ENCODE peak calls at places on chromosomes 13 and 19, in seven cellular contexts. X is AG04449; V is NCI-H1436; W is stimulated activated naive B cell treated with anti-CD40 and anti-IgM and Interleukin-4, amounts not matched to agents 10 μg/mL and 1 μg/mL and 100 μg/mL, for 72 hours; E is uterus; I is kidney glomerular epithelial cell; Q is heart left ventricle. G is an unnamed sample.

GRCh38 chr19:51263808-51264207 is 12.9 kb downstream of the SIGLECL1 start:
- DNase-seq in X (no peak), E (no peak), V (no peak), Q (no peak), W (no peak), I (no peak), G (no peak)

GRCh38 chr19:34041922-34042521 is 130.3 kb upstream of the LSM14A start:
- DNase-seq in E (peak; percentile 31), W (peak; percentile 27), Q (peak; percentile 47), V (no peak), I (no peak), X (no peak), G (peak; percentile 5)

GRCh38 chr13:112766336-112766735 is 76.5 kb downstream of the ATP11A start:
- DNase-seq in V (no peak), E (no peak), Q (no peak), W (no peak), X (no peak), I (no peak), G (no peak)

GRCh38 chr19:16988661-16989060 is 37.9 kb downstream of the CPAMD8 start:
- DNase-seq in V (no peak), W (no peak), Q (no peak), I (no peak), E (no peak), X (no peak), G (no peak)

GRCh38 chr13:112447306-112447705 is 71.2 kb downstream of the SPACA7 start:
- DNase-seq in Q (no peak), E (no peak), I (no peak), X (no peak), W (no peak), V (no peak), G (no peak)

GRCh38 chr13:78121459-78122348 is 203.1 kb upstream of the EDNRB start:
- DNase-seq in V (peak; percentile 56), W (no peak), Q (no peak), X (no peak), E (peak; percentile 21), I (peak; percentile 62), G (peak; percentile 4)

GRCh38 chr19:3969435-3970312 is 1.2 kb downstream of the DAPK3 start:
- DNase-seq in E (no peak), V (no peak), X (peak; percentile 52), W (no peak), I (peak; percentile 80), Q (no peak), G (peak; percentile 77)

GRCh38 chr19:3578390-3578789 is 5.6 kb downstream of the HMG20B start:
- DNase-seq in I (no peak), X (no peak), E (no peak), Q (no peak), W (no peak), V (no peak), G (no peak)

GRCh38 chr19:3073931-3074595 is 11.8 kb upstream of the TLE5 start:
- DNase-seq in Q (no peak), W (no peak), E (peak; percentile 48), I (no peak), V (peak; percentile 48), X (no peak), G (no peak)

GRCh38 chr19:47494729-47495128 is 10.7 kb upstream of the KPTN start:
- DNase-seq in X (no peak), V (no peak), E (no peak), I (no peak), Q (no peak), W (no peak), G (no peak)

GRCh38 chr13:30736921-30737320 is 1.6 kb downstream of the ALOX5AP start:
- DNase-seq in V (no peak), X (no peak), Q (no peak), W (no peak), E (no peak), I (no peak), G (no peak)

GRCh38 chr13:114082849-114083645 is 49.4 kb downstream of the RASA3 start:
- DNase-seq in W (no peak), I (no peak), Q (no peak), V (no peak), E (no peak), X (no peak), G (no peak)

GRCh38 chr13:52359534-52359933 is 46.4 kb downstream of the THSD1 start:
- DNase-seq in V (no peak), Q (no peak), X (no peak), E (no peak), W (no peak), I (no peak), G (no peak)

GRCh38 chr13:48437381-48437780 is 24.5 kb upstream of the LPAR6 start:
- DNase-seq in Q (peak; percentile 78), X (no peak), E (peak; percentile 60), W (no peak), V (no peak), I (peak; percentile 42), G (no peak)

GRCh38 chr13:21971662-21972635 is 301.1 kb downstream of the FGF9 start:
- DNase-seq in Q (no peak), W (no peak), V (no peak), I (no peak), E (no peak), X (no peak), G (peak; percentile 88)

GRCh38 chr19:50415661-50416033 is 3.1 kb upstream of the SPIB start:
- DNase-seq in X (no peak), Q (no peak), I (no peak), E (no peak), W (peak; percentile 95), V (no peak), G (no peak)

GRCh38 chr13:18959996-18960395 is 221.6 kb downstream of the TUBA3C start:
- DNase-seq in E (no peak), X (no peak), Q (no peak), W (no peak), I (no peak), V (no peak), G (no peak)

GRCh38 chr13:74464656-74465055 is 330.5 kb upstream of the KLF12 start:
- DNase-seq in X (no peak), V (no peak), I (no peak), W (no peak), Q (no peak), E (no peak), G (no peak)

GRCh38 chr19:16457195-16457953 is 14.4 kb downstream of the EPS15L1 start:
- DNase-seq in E (peak; percentile 42), V (no peak), I (peak; percentile 81), Q (peak; percentile 65), W (no peak), X (no peak), G (no peak)

GRCh38 chr13:32837307-32837972 is 178.8 kb upstream of the KL start:
- DNase-seq in Q (no peak), V (peak; percentile 9), I (no peak), E (no peak), X (no peak), W (no peak), G (no peak)

GRCh38 chr13:51759240-51759639 is 44.7 kb downstream of the DHRS12 start:
- DNase-seq in W (no peak), X (no peak), E (no peak), V (no peak), I (no peak), Q (no peak), G (no peak)

GRCh38 chr19:46773018-46773399 is 15.4 kb downstream of the SLC1A5 start:
- DNase-seq in X (no peak), V (no peak), W (no peak), Q (no peak), I (no peak), E (no peak), G (no peak)

GRCh38 chr13:41401371-41401770 is 56.0 kb upstream of the RGCC start:
- DNase-seq in Q (no peak), V (no peak), E (no peak), I (no peak), W (no peak), X (no peak), G (no peak)

GRCh38 chr19:50300051-50300450 is 29.1 kb downstream of the KCNC3 start:
- DNase-seq in V (no peak), E (no peak), I (no peak), X (no peak), W (no peak), Q (no peak), G (no peak)

GRCh38 chr19:18577365-18577914 is 5.8 kb downstream of the UBA52 start:
- DNase-seq in W (no peak), I (no peak), Q (no peak), X (no peak), V (no peak), E (no peak), G (no peak)

GRCh38 chr13:76836311-76836710 is 49.9 kb downstream of the KCTD12 start:
- DNase-seq in V (no peak), Q (no peak), W (no peak), E (no peak), X (no peak), I (peak; percentile 39), G (no peak)

GRCh38 chr19:10010247-10010691 is at the start of gene COL5A3:
- DNase-seq in E (peak; percentile 76), W (no peak), V (no peak), I (no peak), X (no peak), Q (peak; percentile 81), G (no peak)

GRCh38 chr19:18507727-18508440 is 14.0 kb downstream of the ELL start:
- DNase-seq in Q (peak; percentile 54), I (no peak), E (no peak), W (no peak), V (no peak), X (no peak), G (no peak)

GRCh38 chr13:42272776-42273175 is 824 bp downstream of the AKAP11 start:
- DNase-seq in W (no peak), E (no peak), Q (no peak), I (no peak), V (no peak), X (no peak), G (no peak)

GRCh38 chr13:40452741-40453665 is 213.4 kb downstream of the FOXO1 start:
- DNase-seq in X (no peak), Q (no peak), E (no peak), W (no peak), V (no peak), I (no peak), G (no peak)

GRCh38 chr13:51728275-51728673 is 75.7 kb downstream of the DHRS12 start:
- DNase-seq in I (no peak), W (no peak), Q (no peak), V (no peak), X (no peak), E (no peak), G (no peak)